ENCODE peak calls at places on chromosomes 7 and 10, in seven cellular contexts. B is vagina, W is NCI-H1105, Y is KBM-7, X is kidney epithelial cell, P is RWPE1, F is islet precursor cell. O is an unnamed sample.

GRCh38 chr10:72260588-72261322 is 13.0 kb upstream of the DDIT4 start:
- DNase-seq in F (peak; percentile 99), P (peak; percentile 97), X (no peak), B (peak; percentile 96), Y (peak; percentile 93), W (no peak), O (peak; percentile 32)

GRCh38 chr7:26449175-26450165 is 157.8 kb downstream of the SNX10 start:
- DNase-seq in Y (no peak), W (no peak), F (peak; percentile 83), P (peak; percentile 52), B (no peak), X (peak; percentile 80), O (no peak)

GRCh38 chr10:70603439-70603778 is 868 bp upstream of the PRF1 start:
- DNase-seq in P (no peak), X (no peak), F (no peak), B (peak; percentile 70), W (no peak), Y (no peak), O (no peak)

GRCh38 chr10:86333813-86334514 is 32.6 kb downstream of the GRID1 start:
- DNase-seq in X (no peak), Y (no peak), B (no peak), W (peak; percentile 84), P (no peak), F (no peak), O (no peak)

GRCh38 chr7:137009404-137009803 is 141.0 kb downstream of the CHRM2 start:
- DNase-seq in W (no peak), X (no peak), Y (no peak), F (no peak), B (no peak), P (no peak), O (no peak)

GRCh38 chr10:112981553-112981952 is 31.5 kb downstream of the TCF7L2 start:
- DNase-seq in Y (peak; percentile 82), X (no peak), B (no peak), W (no peak), F (no peak), P (no peak), O (peak; percentile 3)

GRCh38 chr10:89668391-89669180 is 23.5 kb upstream of the PANK1 start:
- DNase-seq in F (peak; percentile 67), W (no peak), B (no peak), X (no peak), Y (no peak), P (no peak), O (no peak)

GRCh38 chr7:78437118-78437517 is 638.5 kb downstream of the PHTF2 start:
- DNase-seq in P (no peak), X (peak; percentile 21), Y (no peak), B (no peak), W (no peak), F (peak; percentile 66), O (no peak)

GRCh38 chr10:87095241-87095945 is 387 bp downstream of the SHLD2 start:
- DNase-seq in F (peak; percentile 91), P (peak; percentile 81), X (no peak), W (no peak), Y (peak; percentile 80), B (no peak), O (peak; percentile 59)

GRCh38 chr10:127990846-127991542 is 84.1 kb downstream of the PTPRE start:
- DNase-seq in B (no peak), F (no peak), Y (no peak), X (peak; percentile 94), P (peak; percentile 90), W (no peak), O (no peak)

GRCh38 chr10:15775513-15775912 is 55.8 kb upstream of the ITGA8 start:
- DNase-seq in B (no peak), F (no peak), X (no peak), Y (no peak), W (no peak), P (no peak), O (no peak)

GRCh38 chr7:112010994-112011393 is 195.2 kb downstream of the DOCK4 start:
- DNase-seq in W (no peak), X (no peak), B (no peak), Y (no peak), P (no peak), F (no peak), O (no peak)

GRCh38 chr10:97020452-97021400 is 165.0 kb downstream of the SLIT1 start:
- DNase-seq in X (no peak), P (no peak), W (no peak), B (no peak), Y (no peak), F (no peak), O (no peak)

GRCh38 chr7:75914655-75915415 is at the start of gene POR:
- DNase-seq in X (peak; percentile 37), F (peak; percentile 96), W (peak; percentile 90), Y (peak; percentile 96), P (peak; percentile 94), B (peak; percentile 96), O (peak; percentile 71)

GRCh38 chr10:75723319-75723965 is 292.0 kb downstream of the LRMDA start:
- DNase-seq in B (no peak), P (no peak), W (no peak), F (no peak), Y (no peak), X (no peak), O (no peak)

GRCh38 chr10:123906884-123907652 is 15.5 kb upstream of the CPXM2 start:
- DNase-seq in W (peak; percentile 36), X (no peak), Y (no peak), P (no peak), F (peak; percentile 37), B (no peak), O (no peak)

GRCh38 chr7:93447509-93447908 is 127.0 kb downstream of the CALCR start:
- DNase-seq in W (no peak), F (no peak), X (no peak), Y (no peak), P (no peak), B (no peak), O (no peak)

GRCh38 chr10:98596404-98596803 is 149.7 kb upstream of the HPS1 start:
- DNase-seq in X (no peak), B (no peak), P (no peak), W (no peak), F (no peak), Y (no peak), O (no peak)

GRCh38 chr7:92645531-92646061 is 55.4 kb upstream of the FAM133B start:
- DNase-seq in Y (peak; percentile 67), X (no peak), B (no peak), P (peak; percentile 74), W (no peak), F (no peak), O (no peak)

GRCh38 chr10:59655309-59655708 is 54.3 kb downstream of the SLC16A9 start:
- DNase-seq in B (no peak), W (no peak), X (no peak), P (no peak), Y (no peak), F (no peak), O (no peak)

GRCh38 chr10:92420554-92421275 is 129.7 kb downstream of the MARCHF5 start:
- DNase-seq in X (no peak), P (no peak), W (no peak), F (peak; percentile 60), B (no peak), Y (no peak), O (no peak)

GRCh38 chr10:68052463-68052862 is 22.6 kb downstream of the HERC4 start:
- DNase-seq in X (no peak), W (no peak), Y (no peak), P (peak; percentile 20), B (no peak), F (no peak), O (peak; percentile 34)

GRCh38 chr7:76358053-76358477 is 726 bp downstream of the YWHAG start:
- DNase-seq in W (peak; percentile 35), P (peak; percentile 49), Y (peak; percentile 84), F (no peak), B (no peak), X (no peak), O (peak; percentile 37)

GRCh38 chr7:77561354-77561753 is 24.3 kb downstream of the PTPN12 start:
- DNase-seq in F (no peak), X (no peak), P (no peak), B (no peak), W (no peak), Y (no peak), O (no peak)

GRCh38 chr10:78977761-78978305 is 90.9 kb upstream of the ZMIZ1 start:
- DNase-seq in X (peak; percentile 70), W (no peak), Y (no peak), F (no peak), B (peak; percentile 96), P (peak; percentile 42), O (peak; percentile 88)

GRCh38 chr7:67377939-67378862 is 381.6 kb downstream of the TYW1 start:
- DNase-seq in Y (peak; percentile 85), B (no peak), X (no peak), F (peak; percentile 90), P (peak; percentile 29), W (peak; percentile 39), O (peak; percentile 45)

GRCh38 chr10:132011027-132011426 is 29.3 kb upstream of the BNIP3 start:
- DNase-seq in P (no peak), F (no peak), X (no peak), Y (no peak), B (no peak), W (no peak), O (no peak)

GRCh38 chr7:100583132-100584045 is 2.5 kb downstream of the LRCH4 start:
- DNase-seq in P (no peak), Y (peak; percentile 97), F (peak; percentile 85), X (no peak), W (no peak), B (no peak), O (peak; percentile 91)